ENCODE peak calls at places on chromosomes 7 and 10, in five cellular contexts. One of them, this sample, is unnamed.

GRCh38 chr7:106053109-106053508 is 59.0 kb downstream of the SYPL1 start:
- DNase-seq in dorsolateral prefrontal cortex: no peak
- DNase-seq in ovary: no peak
- DNase-seq in left ventricle myocardium inferior: no peak
- DNase-seq in vagina: no peak
- DNase-seq in this sample: no peak

GRCh38 chr7:108001759-108002725 is 919 bp downstream of the LAMB1 start:
- DNase-seq in dorsolateral prefrontal cortex: peak
- DNase-seq in ovary: peak
- DNase-seq in left ventricle myocardium inferior: peak
- DNase-seq in vagina: no peak
- DNase-seq in this sample: no peak

GRCh38 chr10:69418052-69418752 is 1.5 kb upstream of the TACR2 start:
- DNase-seq in dorsolateral prefrontal cortex: no peak
- DNase-seq in ovary: no peak
- DNase-seq in left ventricle myocardium inferior: no peak
- DNase-seq in vagina: no peak
- DNase-seq in this sample: no peak

GRCh38 chr7:103113164-103113563 is 35.7 kb downstream of the NAPEPLD start:
- DNase-seq in dorsolateral prefrontal cortex: no peak
- DNase-seq in ovary: no peak
- DNase-seq in left ventricle myocardium inferior: no peak
- DNase-seq in vagina: no peak
- DNase-seq in this sample: peak

GRCh38 chr7:140304071-140304799 is 94.1 kb downstream of the SLC37A3 start:
- DNase-seq in dorsolateral prefrontal cortex: no peak
- DNase-seq in ovary: no peak
- DNase-seq in left ventricle myocardium inferior: no peak
- DNase-seq in vagina: no peak
- DNase-seq in this sample: peak

GRCh38 chr7:155787171-155787851 is 25.0 kb downstream of the SHH start:
- DNase-seq in dorsolateral prefrontal cortex: no peak
- DNase-seq in ovary: no peak
- DNase-seq in left ventricle myocardium inferior: no peak
- DNase-seq in vagina: no peak
- DNase-seq in this sample: no peak

GRCh38 chr7:78873117-78873516 is 580.4 kb downstream of the MAGI2 start:
- DNase-seq in dorsolateral prefrontal cortex: no peak
- DNase-seq in ovary: no peak
- DNase-seq in left ventricle myocardium inferior: no peak
- DNase-seq in vagina: no peak
- DNase-seq in this sample: no peak

GRCh38 chr10:62047960-62048383 is 146.5 kb downstream of the ARID5B start:
- DNase-seq in dorsolateral prefrontal cortex: no peak
- DNase-seq in ovary: no peak
- DNase-seq in left ventricle myocardium inferior: no peak
- DNase-seq in vagina: no peak
- DNase-seq in this sample: no peak

GRCh38 chr10:17836917-17837316 is 27.8 kb downstream of the MRC1 start:
- DNase-seq in dorsolateral prefrontal cortex: no peak
- DNase-seq in ovary: no peak
- DNase-seq in left ventricle myocardium inferior: peak
- DNase-seq in vagina: no peak
- DNase-seq in this sample: peak

GRCh38 chr10:13234172-13234571 is at the start of gene UCMA:
- DNase-seq in dorsolateral prefrontal cortex: no peak
- DNase-seq in ovary: no peak
- DNase-seq in left ventricle myocardium inferior: no peak
- DNase-seq in vagina: no peak
- DNase-seq in this sample: no peak

GRCh38 chr7:98755138-98755898 is 114.5 kb downstream of the TMEM130 start:
- DNase-seq in dorsolateral prefrontal cortex: no peak
- DNase-seq in ovary: no peak
- DNase-seq in left ventricle myocardium inferior: peak
- DNase-seq in vagina: no peak
- DNase-seq in this sample: no peak

GRCh38 chr10:17923728-17924127 is 28.0 kb upstream of the SLC39A12 start:
- DNase-seq in dorsolateral prefrontal cortex: no peak
- DNase-seq in ovary: no peak
- DNase-seq in left ventricle myocardium inferior: no peak
- DNase-seq in vagina: no peak
- DNase-seq in this sample: peak

DNA sequence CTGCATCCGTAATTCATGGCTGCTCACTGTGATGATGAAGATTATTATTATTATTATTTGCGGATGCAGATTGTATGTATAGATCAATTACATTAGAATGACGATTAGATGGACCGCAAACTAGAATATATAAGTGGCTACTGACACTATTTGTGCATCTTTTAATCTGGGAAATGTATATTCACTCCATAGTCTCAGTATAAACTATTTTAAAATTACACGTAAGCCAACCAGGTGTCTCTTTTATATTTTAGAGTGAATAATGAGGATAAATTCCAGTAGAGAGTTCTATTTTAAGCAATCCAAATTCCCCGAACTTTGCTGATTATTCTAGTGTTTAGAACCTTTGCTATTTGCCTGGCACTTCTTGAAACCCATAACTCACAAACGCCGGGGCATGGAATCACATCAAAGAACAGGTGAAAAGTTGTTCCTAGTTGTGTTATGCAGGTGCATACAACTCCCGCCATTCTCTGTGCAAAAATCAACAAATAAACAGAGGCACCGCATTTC is 495 bp upstream of the ING3 start:
- DNase-seq in dorsolateral prefrontal cortex: no peak
- DNase-seq in ovary: no peak
- DNase-seq in left ventricle myocardium inferior: no peak
- DNase-seq in vagina: no peak
- DNase-seq in this sample: no peak
- H3K4me3 ChIP-seq in dorsolateral prefrontal cortex: peak
- H3K4me3 ChIP-seq in ovary: peak
- H3K4me3 ChIP-seq in left ventricle myocardium inferior: peak
- H3K4me3 ChIP-seq in vagina: peak
- H3K4me3 ChIP-seq in this sample: peak

GRCh38 chr10:102117391-102118159 is 2.6 kb downstream of the LDB1 start:
- DNase-seq in dorsolateral prefrontal cortex: peak
- DNase-seq in ovary: peak
- DNase-seq in left ventricle myocardium inferior: peak
- DNase-seq in vagina: no peak
- DNase-seq in this sample: no peak
- TF ChIP-seq CTCF in dorsolateral prefrontal cortex: peak
- TF ChIP-seq CTCF in ovary: no peak
- TF ChIP-seq CTCF in left ventricle myocardium inferior: peak
- TF ChIP-seq CTCF in vagina: no peak
- TF ChIP-seq CTCF in this sample: peak

GRCh38 chr10:88440541-88440940 is 142.6 kb downstream of the RNLS start:
- DNase-seq in dorsolateral prefrontal cortex: no peak
- DNase-seq in ovary: no peak
- DNase-seq in left ventricle myocardium inferior: no peak
- DNase-seq in vagina: no peak
- DNase-seq in this sample: no peak

GRCh38 chr10:88439932-88440331 is 143.2 kb downstream of the RNLS start:
- DNase-seq in dorsolateral prefrontal cortex: no peak
- DNase-seq in ovary: no peak
- DNase-seq in left ventricle myocardium inferior: no peak
- DNase-seq in vagina: no peak
- DNase-seq in this sample: no peak

GRCh38 chr10:88437411-88437810 is 145.7 kb downstream of the RNLS start:
- DNase-seq in dorsolateral prefrontal cortex: no peak
- DNase-seq in ovary: no peak
- DNase-seq in left ventricle myocardium inferior: no peak
- DNase-seq in vagina: no peak
- DNase-seq in this sample: no peak

GRCh38 chr10:88442681-88443080 is 140.4 kb downstream of the RNLS start:
- DNase-seq in dorsolateral prefrontal cortex: no peak
- DNase-seq in ovary: no peak
- DNase-seq in left ventricle myocardium inferior: no peak
- DNase-seq in vagina: no peak
- DNase-seq in this sample: no peak
- H3K4me3 ChIP-seq in dorsolateral prefrontal cortex: no peak
- H3K4me3 ChIP-seq in ovary: no peak
- H3K4me3 ChIP-seq in left ventricle myocardium inferior: no peak
- H3K4me3 ChIP-seq in vagina: no peak
- H3K4me3 ChIP-seq in this sample: no peak

GRCh38 chr7:100091411-100092181 is 2.8 kb downstream of the COPS6 start:
- DNase-seq in dorsolateral prefrontal cortex: no peak
- DNase-seq in ovary: no peak
- DNase-seq in left ventricle myocardium inferior: no peak
- DNase-seq in vagina: no peak
- DNase-seq in this sample: no peak
- TF ChIP-seq CTCF in dorsolateral prefrontal cortex: no peak
- TF ChIP-seq CTCF in ovary: no peak
- TF ChIP-seq CTCF in left ventricle myocardium inferior: no peak
- TF ChIP-seq CTCF in vagina: no peak
- TF ChIP-seq CTCF in this sample: peak

This sample was measured in astrocyte of the cerebellum.